ENCODE peak calls at places on chromosomes 2 and 18, in eight cellular contexts. One of them, this sample, is unnamed.

GRCh38 chr18:25345432-25345831 is 6.5 kb downstream of the ZNF521 start:
- DNase-seq in activated gamma-delta T cell treated with Interleukin-2 at 50 U/mL for 16 hours: no peak
- DNase-seq in IMR-90: peak
- DNase-seq in CD8-positive, alpha-beta memory T cell: no peak
- DNase-seq in NCI-H1417: peak
- DNase-seq in DMS79: peak
- DNase-seq in mucosa of descending colon: no peak
- DNase-seq in BJ: no peak
- DNase-seq in this sample: no peak

GRCh38 chr2:106137944-106138903 is 55.9 kb downstream of the UXS1 start:
- DNase-seq in CD8-positive, alpha-beta memory T cell: no peak
- DNase-seq in mucosa of descending colon: no peak
- DNase-seq in DMS79: no peak
- DNase-seq in activated gamma-delta T cell treated with Interleukin-2 at 50 U/mL for 16 hours: no peak
- DNase-seq in IMR-90: peak
- DNase-seq in NCI-H1417: no peak
- DNase-seq in BJ: no peak
- DNase-seq in this sample: no peak

GRCh38 chr2:236608308-236608564 is 38.6 kb downstream of the ACKR3 start:
- DNase-seq in CD8-positive, alpha-beta memory T cell: no peak
- DNase-seq in NCI-H1417: no peak
- DNase-seq in activated gamma-delta T cell treated with Interleukin-2 at 50 U/mL for 16 hours: no peak
- DNase-seq in IMR-90: no peak
- DNase-seq in mucosa of descending colon: no peak
- DNase-seq in DMS79: no peak
- DNase-seq in BJ: peak
- DNase-seq in this sample: no peak

GRCh38 chr2:241802806-241803318 is 6.1 kb upstream of the NEU4 start:
- DNase-seq in NCI-H1417: no peak
- DNase-seq in DMS79: no peak
- DNase-seq in mucosa of descending colon: no peak
- DNase-seq in CD8-positive, alpha-beta memory T cell: peak
- DNase-seq in activated gamma-delta T cell treated with Interleukin-2 at 50 U/mL for 16 hours: no peak
- DNase-seq in BJ: no peak
- DNase-seq in IMR-90: no peak
- DNase-seq in this sample: no peak

GRCh38 chr2:240932724-240933047 is 26.6 kb downstream of the CROCC2 start:
- DNase-seq in activated gamma-delta T cell treated with Interleukin-2 at 50 U/mL for 16 hours: peak
- DNase-seq in DMS79: no peak
- DNase-seq in NCI-H1417: no peak
- DNase-seq in BJ: no peak
- DNase-seq in CD8-positive, alpha-beta memory T cell: no peak
- DNase-seq in mucosa of descending colon: no peak
- DNase-seq in IMR-90: no peak
- DNase-seq in this sample: no peak

GRCh38 chr2:199988176-199988575 is 32.8 kb downstream of the MAIP1 start:
- DNase-seq in DMS79: no peak
- DNase-seq in NCI-H1417: no peak
- DNase-seq in BJ: no peak
- DNase-seq in CD8-positive, alpha-beta memory T cell: no peak
- DNase-seq in IMR-90: peak
- DNase-seq in activated gamma-delta T cell treated with Interleukin-2 at 50 U/mL for 16 hours: no peak
- DNase-seq in mucosa of descending colon: no peak
- DNase-seq in this sample: no peak

GRCh38 chr18:56812674-56813073 is 161.5 kb downstream of the WDR7 start:
- DNase-seq in DMS79: no peak
- DNase-seq in activated gamma-delta T cell treated with Interleukin-2 at 50 U/mL for 16 hours: no peak
- DNase-seq in CD8-positive, alpha-beta memory T cell: no peak
- DNase-seq in NCI-H1417: no peak
- DNase-seq in BJ: no peak
- DNase-seq in IMR-90: no peak
- DNase-seq in mucosa of descending colon: no peak
- DNase-seq in this sample: no peak

GRCh38 chr18:5122270-5122669 is 74.8 kb downstream of the AKAIN1 start:
- DNase-seq in mucosa of descending colon: no peak
- DNase-seq in BJ: no peak
- DNase-seq in IMR-90: no peak
- DNase-seq in DMS79: no peak
- DNase-seq in CD8-positive, alpha-beta memory T cell: no peak
- DNase-seq in NCI-H1417: no peak
- DNase-seq in activated gamma-delta T cell treated with Interleukin-2 at 50 U/mL for 16 hours: no peak
- DNase-seq in this sample: no peak